ENCODE peak calls at places on chromosomes 4 and X, in seven cellular contexts. F is activated T-cell treated with anti-CD3 and anti-CD28 coated beads for 1 hour; Z is esophagus squamous epithelium; E is activated CD8-positive, alpha-beta memory T cell treated with anti-CD3 and anti-CD28 coated beads for 1 hour; N is IMR-90; G is stimulated activated CD8-positive, alpha-beta memory T cell treated with anti-CD3 and anti-CD28 coated beads, Interleukin-4, amount 100 ng/mL, for 24 hours; P is COR-L47. T is an unnamed sample.

GRCh38 chrX:14027511-14028019 is 2.1 kb downstream of the GEMIN8 start:
- DNase-seq in F (no peak), Z (no peak), E (no peak), N (peak; percentile 86), G (no peak), P (no peak), T (no peak)

GRCh38 chr4:181672751-181673150 is 570.5 kb upstream of the TENM3 start:
- DNase-seq in F (no peak), Z (no peak), E (no peak), N (no peak), G (no peak), P (no peak), T (no peak)

GRCh38 chr4:154490589-154491340 is 834 bp downstream of the DCHS2 start:
- DNase-seq in F (no peak), Z (no peak), E (no peak), N (no peak), G (no peak), P (no peak), T (no peak)

GRCh38 chrX:154135458-154136229 is 8.4 kb upstream of the OPN1LW start:
- DNase-seq in F (no peak), Z (no peak), E (no peak), N (no peak), G (no peak), P (no peak), T (no peak)

GRCh38 chrX:110743679-110744340 is 51.8 kb downstream of the CHRDL1 start:
- DNase-seq in F (no peak), Z (no peak), E (no peak), N (peak; percentile 2), G (no peak), P (no peak), T (no peak)

GRCh38 chr4:2822461-2823300 is 21.0 kb upstream of the ADD1 start:
- DNase-seq in F (no peak), Z (no peak), E (no peak), N (no peak), G (no peak), P (no peak), T (no peak)

GRCh38 chrX:131288188-131288587 is 918 bp downstream of the IGSF1 start:
- DNase-seq in F (no peak), Z (no peak), E (no peak), N (no peak), G (no peak), P (no peak), T (no peak)

GRCh38 chr4:182144621-182145359 is 98.4 kb upstream of the TENM3 start:
- DNase-seq in F (no peak), Z (no peak), E (no peak), N (peak; percentile 22), G (no peak), P (peak; percentile 65), T (no peak)

GRCh38 chrX:47500541-47500940 is 17.5 kb upstream of the ZNF41 start:
- DNase-seq in F (no peak), Z (no peak), E (no peak), N (no peak), G (no peak), P (no peak), T (no peak)

GRCh38 chr4:1711055-1711905 is 839 bp downstream of the SLBP start:
- DNase-seq in F (no peak), Z (no peak), E (no peak), N (peak; percentile 55), G (no peak), P (no peak), T (peak; percentile 40)

GRCh38 chrX:19912-20571 is 261.1 kb upstream of the PLCXD1 start:
- DNase-seq in F (no peak), Z (no peak), E (no peak), N (no peak), G (no peak), P (no peak), T (no peak)

GRCh38 chr4:186472948-186473347 is 82.4 kb downstream of the MTNR1A start:
- DNase-seq in F (no peak), Z (no peak), E (no peak), N (peak; percentile 56), G (no peak), P (peak; percentile 1), T (peak; percentile 58)

T was measured in cerebellum.